ENCODE peak calls at places on chromosomes 13 and 19, in six cellular contexts. H is C1 segment of cervical spinal cord; O is CD8-positive, alpha-beta memory T cell; G is dermis microvascular lymphatic vessel endothelial cell; M is posterior cingulate gyrus; W is NCI-H1048. A is an unnamed sample.

GRCh38 chr19:1626417-1627010 is 21.3 kb upstream of the UQCR11 start:
- DNase-seq in H (no peak), G (no peak), M (no peak), W (no peak), O (no peak), A (no peak)

GRCh38 chr13:102317593-102317992 is 84.3 kb downstream of the FGF14 start:
- DNase-seq in M (peak), W (no peak), G (no peak), O (no peak), H (peak), A (no peak)

GRCh38 chr13:66296328-66296727 is 933.8 kb downstream of the PCDH9 start:
- DNase-seq in O (no peak), H (no peak), W (no peak), M (no peak), G (no peak), A (no peak)

GRCh38 chr19:58476498-58477015 is 405 bp downstream of the ZNF446 start:
- DNase-seq in M (no peak), H (no peak), O (no peak), W (no peak), G (no peak), A (no peak)

GRCh38 chr13:32262165-32262564 is 53.0 kb downstream of the ZAR1L start:
- DNase-seq in M (no peak), H (no peak), O (no peak), G (no peak), W (no peak), A (no peak)

GRCh38 chr13:83881917-83882625 is at the start of gene SLITRK1:
- DNase-seq in W (no peak), O (no peak), H (peak), G (peak), M (peak), A (no peak)

GRCh38 chr19:3665681-3666544 is 34.4 kb downstream of the PIP5K1C start:
- DNase-seq in W (no peak), O (peak), G (peak), H (peak), M (peak), A (peak)

GRCh38 chr13:94550030-94550738 is 45.8 kb downstream of the TGDS start:
- DNase-seq in O (no peak), M (no peak), G (no peak), H (no peak), W (no peak), A (no peak)

GRCh38 chr13:86922936-86923335 is 748.2 kb upstream of the SLITRK5 start:
- DNase-seq in M (no peak), H (no peak), W (no peak), O (no peak), G (no peak), A (no peak)

GRCh38 chr13:112954488-112955270 is 14.3 kb upstream of the MCF2L start:
- DNase-seq in H (no peak), W (no peak), G (no peak), O (no peak), M (no peak), A (no peak)

GRCh38 chr19:34316741-34317241 is 48.2 kb upstream of the GPI start:
- DNase-seq in H (no peak), G (peak), W (no peak), M (no peak), O (no peak), A (no peak)

GRCh38 chr13:43766766-43767165 is 20.0 kb downstream of the ENOX1 start:
- DNase-seq in W (no peak), O (no peak), H (no peak), G (no peak), M (peak), A (no peak)

GRCh38 chr13:34964558-34964957 is 22.5 kb downstream of the NBEA start:
- DNase-seq in H (no peak), W (no peak), M (no peak), G (no peak), O (no peak), A (no peak)

A was measured in activated effector memory CD4-positive, alpha-beta T cell treated with Interleukin-2 at 50 U/mL for 16 hours.